ENCODE peak calls at places on chromosomes 1 and 21, in nine cellular contexts. R is body of pancreas, B is brain microvascular endothelial cell, A is PC-3, J is cardiac muscle cell, I is SK-N-SH, Y is RWPE2, M is A549, U is astrocyte. W is an unnamed sample.

GRCh38 chr1:100847481-100847880 is 47.2 kb downstream of the EXTL2 start:
- DNase-seq in Y (no peak), I (no peak), R (no peak), J (peak; percentile 50), A (no peak), M (no peak), B (no peak), U (no peak), W (no peak)

GRCh38 chr1:156123356-156124196 is 9.1 kb downstream of the LMNA start:
- DNase-seq in A (peak; percentile 99), B (peak; percentile 97), J (peak; percentile 98), U (peak; percentile 95), M (no peak), R (peak; percentile 96), Y (peak; percentile 93), I (peak; percentile 79), W (peak; percentile 79)

GRCh38 chr21:29601072-29601471 is 302.4 kb downstream of the BACH1 start:
- DNase-seq in I (no peak), M (no peak), U (no peak), Y (no peak), R (no peak), B (no peak), A (no peak), J (no peak), W (no peak)

GRCh38 chr1:182855886-182856285 is 16.7 kb downstream of the DHX9 start:
- DNase-seq in M (no peak), A (no peak), U (no peak), R (no peak), J (no peak), B (no peak), Y (no peak), I (no peak), W (no peak)

GRCh38 chr1:67687649-67688048 is 2.6 kb downstream of the GADD45A start:
- DNase-seq in I (no peak), M (no peak), U (peak; percentile 85), J (peak; percentile 86), Y (no peak), A (peak; percentile 79), R (peak; percentile 18), B (peak; percentile 49), W (no peak)

GRCh38 chr1:4794020-4794780 is 139.8 kb downstream of the AJAP1 start:
- DNase-seq in A (no peak), I (peak; percentile 66), Y (no peak), B (no peak), U (no peak), J (no peak), R (no peak), M (no peak), W (no peak)

GRCh38 chr1:10399487-10399917 is 638 bp downstream of the PGD start:
- DNase-seq in I (no peak), U (peak; percentile 63), Y (no peak), J (peak; percentile 54), A (no peak), R (peak; percentile 34), M (no peak), B (peak; percentile 42), W (peak; percentile 20)

GRCh38 chr1:85464497-85465098 is 361 bp downstream of the DDAH1 start:
- DNase-seq in B (peak; percentile 66), M (peak; percentile 27), J (peak; percentile 75), U (peak; percentile 77), R (peak; percentile 76), A (peak; percentile 73), I (peak; percentile 81), Y (peak; percentile 72), W (peak; percentile 41)

DNA sequence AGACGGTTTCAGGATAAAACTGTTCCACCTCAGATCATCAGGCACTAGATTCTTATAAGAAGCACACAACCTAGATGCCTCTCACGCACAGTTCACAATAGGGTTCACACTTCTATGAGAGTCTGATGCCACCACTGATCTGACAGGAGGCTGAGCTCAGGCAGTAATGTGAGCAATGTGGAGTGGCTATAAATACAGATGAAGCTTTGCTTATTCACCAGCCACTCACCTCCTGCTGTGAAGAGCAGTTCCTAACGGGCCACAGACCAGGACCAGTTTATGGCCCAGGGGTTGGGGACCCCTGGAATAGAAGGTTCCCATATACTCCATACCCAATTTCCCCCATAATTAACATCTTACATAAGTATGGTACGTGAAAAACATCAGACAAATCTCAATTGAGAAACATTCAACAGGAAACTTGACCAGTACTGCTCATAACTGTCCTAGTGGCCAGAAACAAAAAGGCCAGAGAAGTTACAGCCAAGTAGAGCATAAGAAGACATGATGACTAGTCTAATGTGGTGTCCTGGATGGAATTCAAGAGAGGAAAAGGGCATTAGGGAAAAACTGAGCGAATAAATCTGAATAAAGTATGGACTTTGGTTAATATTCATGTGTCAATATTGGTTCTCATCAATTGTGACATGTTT is 24.7 kb upstream of the IGSF5 start:
- DNase-seq in U (no peak), J (no peak), Y (no peak), R (no peak), A (peak; percentile 31), B (no peak), I (no peak), M (no peak), W (no peak)
- TF ChIP-seq CTCF in U (peak; percentile 27), J (no peak), Y (no peak), R (no peak), A (no peak), B (peak; percentile 23), I (no peak), M (no peak), W (no peak)

GRCh38 chr1:8023995-8024313 is 2.2 kb downstream of the ERRFI1 start:
- DNase-seq in R (no peak), I (no peak), J (no peak), M (no peak), Y (no peak), U (no peak), B (no peak), A (no peak), W (no peak)

GRCh38 chr1:8023287-8023994 is 2.7 kb downstream of the ERRFI1 start:
- DNase-seq in Y (no peak), A (no peak), M (no peak), B (no peak), R (no peak), J (peak; percentile 29), U (no peak), I (no peak), W (no peak)

GRCh38 chr1:8020032-8020431 is 6.1 kb downstream of the ERRFI1 start:
- DNase-seq in B (no peak), J (peak; percentile 61), A (peak; percentile 92), R (peak; percentile 81), U (peak; percentile 77), M (no peak), Y (no peak), I (no peak), W (peak; percentile 70)

GRCh38 chr1:8022395-8023286 is 3.5 kb downstream of the ERRFI1 start:
- DNase-seq in R (no peak), U (no peak), M (no peak), J (no peak), I (no peak), A (no peak), Y (no peak), B (no peak), W (no peak)

DNA sequence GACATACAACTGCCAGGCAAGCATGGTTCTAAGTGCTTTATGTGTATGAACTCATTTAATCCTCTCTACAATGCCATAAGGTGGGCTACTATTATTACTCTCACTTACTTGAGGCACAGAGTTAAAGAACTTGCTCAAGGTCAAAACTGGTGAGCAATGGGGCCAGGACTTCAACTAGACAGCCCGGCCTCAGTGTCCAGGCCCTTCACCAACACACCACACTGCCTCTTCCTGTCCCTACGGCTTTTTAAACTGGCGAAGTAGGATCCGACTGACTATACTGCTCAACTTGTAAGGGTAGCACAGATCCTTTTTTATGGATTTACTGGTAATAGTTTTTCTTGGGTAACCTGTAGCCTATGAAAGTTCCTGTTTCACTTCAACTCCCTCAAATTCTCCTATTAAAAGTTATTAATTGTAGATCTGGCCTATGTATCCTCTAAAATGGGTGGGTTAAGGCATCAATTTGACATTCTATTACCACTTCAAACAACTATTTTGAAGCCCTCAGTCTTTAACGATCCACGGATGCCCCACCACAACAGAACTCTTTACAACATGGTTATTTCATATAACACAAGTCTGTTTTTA is 4.3 kb downstream of the ERRFI1 start:
- DNase-seq in R (peak; percentile 29), M (no peak), B (no peak), I (no peak), U (no peak), A (no peak), Y (no peak), J (peak; percentile 37), W (no peak)
- H3K27ac ChIP-seq in R (peak overlapping the region; percentile 98), M (peak overlapping the region; percentile 76), B (no peak overlapping the region), I (no peak overlapping the region), U (peak overlapping the region; percentile 12), A (peak overlapping the region; percentile 9), Y (peak overlapping the region; percentile 99), J (no peak overlapping the region), W (peak overlapping the region; percentile 63)

DNA sequence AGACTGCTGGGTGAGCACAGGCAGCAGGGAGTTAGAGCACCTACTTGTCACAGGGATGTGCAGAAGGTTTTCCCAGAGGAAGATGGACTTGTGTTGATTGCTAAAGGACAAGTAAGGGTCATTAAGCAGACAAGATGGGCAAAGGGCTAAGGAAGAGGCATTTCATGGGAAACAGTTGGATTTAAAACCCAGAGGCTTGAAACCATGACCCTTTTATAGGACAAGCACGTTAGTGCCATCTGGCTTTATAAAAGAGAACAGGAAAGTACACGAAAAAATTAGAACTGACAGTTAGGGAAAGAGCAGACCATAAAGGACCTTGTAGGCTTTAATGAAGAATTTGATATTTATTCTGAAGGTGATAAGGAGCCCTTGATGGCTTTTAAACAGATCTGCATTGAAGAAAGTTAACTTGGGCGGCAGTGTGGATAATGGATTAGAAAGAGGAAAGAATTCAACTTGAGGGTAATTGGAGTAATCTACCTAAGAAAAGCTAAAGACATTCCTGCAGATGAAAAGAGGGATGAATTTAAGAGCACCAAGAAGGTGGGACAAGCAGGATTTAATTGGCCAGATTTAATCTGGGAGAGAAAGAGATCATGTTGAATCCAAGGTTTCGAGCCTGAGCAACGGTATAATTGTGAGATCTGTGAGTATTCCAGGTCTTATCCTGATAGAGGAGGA is 68.6 kb downstream of the ZC3H11B start:
- DNase-seq in Y (no peak), A (peak; percentile 45), J (peak; percentile 27), I (no peak), B (no peak), R (no peak), U (no peak), M (no peak), W (no peak)
- TF ChIP-seq CTCF in Y (no peak), A (peak; percentile 64), J (no peak), I (peak; percentile 39), B (no peak), R (no peak), U (no peak), M (peak; percentile 38), W (no peak)

GRCh38 chr1:31976401-31976800 is 37.3 kb upstream of the KHDRBS1 start:
- DNase-seq in B (no peak), U (peak; percentile 44), I (no peak), Y (no peak), J (no peak), M (no peak), A (peak; percentile 42), R (no peak), W (peak; percentile 10)

GRCh38 chr1:31981976-31982375 is 31.7 kb upstream of the KHDRBS1 start:
- DNase-seq in M (no peak), R (no peak), B (no peak), U (no peak), I (no peak), J (no peak), A (peak; percentile 33), Y (no peak), W (no peak)

GRCh38 chr1:31978853-31979400 is 34.7 kb upstream of the KHDRBS1 start:
- DNase-seq in J (peak; percentile 19), M (no peak), U (no peak), R (no peak), Y (no peak), B (no peak), A (no peak), I (no peak), W (no peak)

GRCh38 chr1:31980835-31981782 is 32.6 kb upstream of the KHDRBS1 start:
- DNase-seq in R (no peak), B (no peak), I (no peak), U (no peak), M (no peak), J (no peak), A (no peak), Y (no peak), W (no peak)

DNA sequence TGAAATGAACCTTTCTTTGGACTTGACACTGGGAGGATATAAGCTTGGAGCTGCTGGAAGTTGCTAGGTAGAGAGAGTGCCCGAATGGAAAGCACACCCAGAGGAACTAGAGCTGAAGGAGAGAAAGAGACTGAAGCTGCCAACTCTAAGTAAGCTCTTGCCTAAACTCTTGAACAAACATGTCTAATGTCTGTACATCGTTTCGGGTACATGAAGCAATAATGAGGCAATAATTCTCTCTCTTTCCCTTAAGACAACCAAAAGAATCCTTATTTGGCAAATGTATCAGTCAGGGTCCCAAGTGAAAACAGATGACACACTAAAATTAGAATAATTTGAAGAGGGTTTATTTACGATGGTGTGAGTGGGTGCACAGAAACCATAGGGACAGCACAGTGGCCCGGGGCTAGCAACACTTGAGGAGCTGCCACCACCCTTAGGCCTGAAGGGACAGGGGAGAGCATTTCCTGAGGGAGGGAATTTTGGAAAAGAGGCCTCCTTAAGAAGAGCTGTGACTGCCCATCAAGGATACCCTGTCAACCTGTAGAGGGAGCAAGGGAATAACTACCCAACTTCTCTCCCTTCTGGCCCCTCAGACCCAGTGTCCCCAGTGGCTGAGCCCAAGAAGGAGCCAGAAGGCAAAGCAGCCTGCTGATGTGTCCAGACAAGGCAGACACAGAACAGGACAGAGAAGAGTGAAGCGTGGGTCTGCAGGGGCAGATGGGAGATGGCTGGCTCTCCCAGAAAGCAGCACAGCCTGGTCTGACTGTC is 36.1 kb upstream of the KHDRBS1 start:
- DNase-seq in Y (no peak), I (peak; percentile 51), B (peak; percentile 6), A (peak; percentile 58), J (peak; percentile 79), M (peak; percentile 50), U (no peak), R (no peak), W (peak; percentile 22)
- H3K27ac ChIP-seq in Y (no peak overlapping the region), I (no peak overlapping the region), B (no peak overlapping the region), A (no peak overlapping the region), J (no peak overlapping the region), M (no peak overlapping the region), U (no peak overlapping the region), R (no peak overlapping the region), W (peak overlapping the region; percentile 76)

W was measured in RWPE1.